ENCODE peak calls at places on chromosomes 13 and 19, in ten cellular contexts. T, L, X, F, V, M, O, E, J and Z are unnamed samples.
A peak's percentile ranks its signal among the peaks of the same experiment; 100 is the strongest.

GRCh38 chr13:109272595-109273325 is 513.6 kb downstream of the IRS2 start:
- DNase-seq in T (no peak), J (no peak), F (no peak), O (no peak), V (no peak), E (no peak), L (no peak), X (no peak), M (peak; percentile 61), Z (no peak)

GRCh38 chr19:848457-848921 is 3.6 kb upstream of the ELANE start:
- DNase-seq in M (no peak), E (no peak), O (no peak), L (no peak), T (no peak), J (peak; percentile 44), V (no peak), X (no peak), F (no peak), Z (no peak)

GRCh38 chr19:19860756-19861390 is 4.8 kb upstream of the ZNF253 start:
- DNase-seq in V (peak; percentile 97), M (peak; percentile 22), E (no peak), F (no peak), T (no peak), O (no peak), L (no peak), J (no peak), X (no peak), Z (peak; percentile 33)

GRCh38 chr13:46296920-46297319 is 85.2 kb downstream of the LRRC63 start:
- DNase-seq in F (no peak), M (peak; percentile 79), L (peak; percentile 84), J (no peak), O (peak; percentile 5), E (no peak), X (no peak), T (no peak), V (no peak), Z (no peak)

GRCh38 chr19:47389150-47389556 is 30.2 kb downstream of the MEIS3 start:
- DNase-seq in X (no peak), T (peak; percentile 88), V (no peak), F (no peak), E (no peak), L (no peak), O (no peak), M (no peak), J (no peak), Z (no peak)

GRCh38 chr13:113077953-113078894 is 27.4 kb upstream of the F7 start:
- DNase-seq in J (no peak), T (peak; percentile 59), E (no peak), X (no peak), L (no peak), V (no peak), F (no peak), O (no peak), M (no peak), Z (no peak)

GRCh38 chr13:49540552-49540951 is 44.8 kb downstream of the PHF11 start:
- DNase-seq in V (no peak), O (no peak), E (no peak), F (no peak), L (no peak), T (no peak), J (no peak), M (peak; percentile 35), X (no peak), Z (no peak)

GRCh38 chr19:41193420-41194156 is 569 bp downstream of the CYP2S1 start:
- DNase-seq in M (no peak), L (no peak), J (no peak), T (no peak), V (peak; percentile 47), F (no peak), X (no peak), O (no peak), E (no peak), Z (no peak)

GRCh38 chr19:15227261-15227660 is 5.0 kb downstream of the EPHX3 start:
- DNase-seq in L (no peak), J (no peak), E (no peak), M (no peak), X (no peak), V (no peak), T (no peak), O (no peak), F (no peak), Z (no peak)

GRCh38 chr19:35037716-35038622 is 3.6 kb upstream of the HPN start:
- DNase-seq in O (no peak), V (no peak), E (no peak), L (peak; percentile 66), J (no peak), M (no peak), T (no peak), X (no peak), F (no peak), Z (no peak)

GRCh38 chr13:69040898-69041297 is 1066.7 kb upstream of the ATXN8OS start:
- DNase-seq in X (no peak), J (no peak), T (no peak), E (no peak), O (no peak), M (no peak), F (no peak), L (no peak), V (no peak), Z (no peak)

GRCh38 chr13:33363328-33363727 is 77.8 kb upstream of the STARD13 start:
- DNase-seq in E (no peak), M (no peak), T (no peak), O (no peak), X (no peak), L (no peak), V (no peak), F (no peak), J (no peak), Z (no peak)

GRCh38 chr13:87678353-87678752 is 7.2 kb downstream of the SLITRK5 start:
- DNase-seq in F (no peak), L (no peak), M (no peak), J (no peak), E (no peak), X (no peak), V (no peak), O (no peak), T (no peak), Z (no peak)

GRCh38 chr19:31784631-31785237 is 435.5 kb upstream of the TSHZ3 start:
- DNase-seq in E (no peak), L (no peak), J (no peak), V (no peak), T (no peak), O (no peak), M (no peak), X (no peak), F (no peak), Z (no peak)

GRCh38 chr13:62643007-62643483 is 1227.4 kb upstream of the PCDH20 start:
- DNase-seq in X (no peak), V (no peak), F (no peak), L (no peak), M (peak; percentile 49), E (no peak), O (peak; percentile 38), J (no peak), T (no peak), Z (no peak)

GRCh38 chr13:29474991-29475390 is 120.5 kb downstream of the SLC7A1 start:
- DNase-seq in M (peak; percentile 95), V (no peak), L (no peak), T (no peak), E (no peak), F (no peak), J (no peak), O (no peak), X (no peak), Z (no peak)

GRCh38 chr19:19515764-19516519 is at the start of gene NDUFA13:
- DNase-seq in O (peak; percentile 90), J (peak; percentile 93), V (peak; percentile 97), L (peak; percentile 93), F (peak; percentile 93), E (peak; percentile 94), T (peak; percentile 95), X (peak; percentile 96), M (peak; percentile 94), Z (peak; percentile 92)

GRCh38 chr19:23183251-23183650 is 66.4 kb downstream of the ZNF730 start:
- DNase-seq in L (no peak), O (no peak), V (peak; percentile 64), X (no peak), M (no peak), E (no peak), J (no peak), T (no peak), F (no peak), Z (no peak)

GRCh38 chr13:72849571-72849970 is 67.6 kb downstream of the PIBF1 start:
- DNase-seq in O (no peak), L (peak; percentile 25), E (no peak), J (no peak), T (no peak), F (no peak), V (no peak), M (peak; percentile 37), X (no peak), Z (no peak)

GRCh38 chr19:40630571-40631160 is 29.5 kb downstream of the LTBP4 start:
- DNase-seq in O (no peak), X (no peak), J (no peak), F (no peak), T (peak; percentile 19), E (no peak), L (no peak), V (no peak), M (no peak), Z (no peak)

GRCh38 chr19:30102666-30103065 is 160.6 kb downstream of the URI1 start:
- DNase-seq in E (no peak), V (no peak), O (no peak), M (no peak), X (no peak), L (no peak), T (no peak), J (no peak), F (no peak), Z (no peak)

GRCh38 chr19:43699506-43700367 is 16.1 kb upstream of the IRGC start:
- DNase-seq in L (no peak), T (peak; percentile 83), X (peak; percentile 74), V (peak; percentile 93), J (peak; percentile 34), E (no peak), M (peak; percentile 34), F (peak; percentile 30), O (no peak), Z (peak; percentile 36)

GRCh38 chr19:2261438-2262172 is 5.4 kb upstream of the JSRP1 start:
- DNase-seq in M (peak; percentile 46), E (no peak), J (no peak), V (peak; percentile 66), X (no peak), O (no peak), T (no peak), F (no peak), L (no peak), Z (no peak)